ENCODE peak calls at places on chromosome 12, in ten cellular contexts. One of them, this sample, is unnamed.

GRCh38 chr12:6788972-6789905 is at the start of gene CD4:
- DNase-seq in stromal cell of bone marrow: no peak
- DNase-seq in OCI-M1: peak; percentile 72
- DNase-seq in NCI-H460: no peak
- DNase-seq in iris pigment epithelial cell: no peak
- DNase-seq in HuH-7: no peak
- DNase-seq in effector CD4-positive, alpha-beta T cell: peak; percentile 51
- DNase-seq in RKO: no peak
- DNase-seq in left ventricle myocardium superior: peak; percentile 77
- DNase-seq in naive thymus-derived CD8-positive, alpha-beta T cell: no peak
- DNase-seq in this sample: no peak

GRCh38 chr12:51390457-51391046 is 654 bp downstream of the GALNT6 start:
- DNase-seq in RKO: peak; percentile 89
- DNase-seq in iris pigment epithelial cell: no peak
- DNase-seq in left ventricle myocardium superior: no peak
- DNase-seq in stromal cell of bone marrow: no peak
- DNase-seq in OCI-M1: peak; percentile 76
- DNase-seq in HuH-7: no peak
- DNase-seq in naive thymus-derived CD8-positive, alpha-beta T cell: no peak
- DNase-seq in NCI-H460: no peak
- DNase-seq in effector CD4-positive, alpha-beta T cell: no peak
- DNase-seq in this sample: no peak

GRCh38 chr12:20376984-20377383 is 8.6 kb downstream of the PDE3A start:
- DNase-seq in RKO: peak; percentile 27
- DNase-seq in NCI-H460: no peak
- DNase-seq in stromal cell of bone marrow: no peak
- DNase-seq in effector CD4-positive, alpha-beta T cell: no peak
- DNase-seq in naive thymus-derived CD8-positive, alpha-beta T cell: no peak
- DNase-seq in OCI-M1: peak; percentile 72
- DNase-seq in HuH-7: no peak
- DNase-seq in left ventricle myocardium superior: no peak
- DNase-seq in iris pigment epithelial cell: peak; percentile 48
- DNase-seq in this sample: peak; percentile 17

GRCh38 chr12:41018010-41018409 is 170.1 kb upstream of the PDZRN4 start:
- DNase-seq in OCI-M1: no peak
- DNase-seq in RKO: no peak
- DNase-seq in stromal cell of bone marrow: no peak
- DNase-seq in naive thymus-derived CD8-positive, alpha-beta T cell: no peak
- DNase-seq in HuH-7: no peak
- DNase-seq in left ventricle myocardium superior: no peak
- DNase-seq in NCI-H460: no peak
- DNase-seq in iris pigment epithelial cell: no peak
- DNase-seq in effector CD4-positive, alpha-beta T cell: no peak
- DNase-seq in this sample: no peak

GRCh38 chr12:108616941-108617858 is 16.5 kb downstream of the SELPLG start:
- DNase-seq in NCI-H460: no peak
- DNase-seq in RKO: no peak
- DNase-seq in effector CD4-positive, alpha-beta T cell: peak; percentile 74
- DNase-seq in OCI-M1: no peak
- DNase-seq in HuH-7: no peak
- DNase-seq in left ventricle myocardium superior: no peak
- DNase-seq in stromal cell of bone marrow: no peak
- DNase-seq in iris pigment epithelial cell: peak; percentile 63
- DNase-seq in naive thymus-derived CD8-positive, alpha-beta T cell: peak; percentile 68
- DNase-seq in this sample: no peak

GRCh38 chr12:82880442-82880901 is 193.8 kb downstream of the TMTC2 start:
- DNase-seq in HuH-7: no peak
- DNase-seq in OCI-M1: no peak
- DNase-seq in stromal cell of bone marrow: no peak
- DNase-seq in left ventricle myocardium superior: no peak
- DNase-seq in RKO: no peak
- DNase-seq in effector CD4-positive, alpha-beta T cell: no peak
- DNase-seq in iris pigment epithelial cell: peak; percentile 27
- DNase-seq in naive thymus-derived CD8-positive, alpha-beta T cell: no peak
- DNase-seq in NCI-H460: no peak
- DNase-seq in this sample: no peak

GRCh38 chr12:55935742-55936151 is 4.8 kb downstream of the DGKA start:
- DNase-seq in left ventricle myocardium superior: peak; percentile 62
- DNase-seq in iris pigment epithelial cell: no peak
- DNase-seq in RKO: no peak
- DNase-seq in HuH-7: no peak
- DNase-seq in effector CD4-positive, alpha-beta T cell: no peak
- DNase-seq in stromal cell of bone marrow: no peak
- DNase-seq in OCI-M1: no peak
- DNase-seq in NCI-H460: no peak
- DNase-seq in naive thymus-derived CD8-positive, alpha-beta T cell: no peak
- DNase-seq in this sample: no peak

GRCh38 chr12:96352161-96352835 is 47.9 kb downstream of the CDK17 start:
- DNase-seq in naive thymus-derived CD8-positive, alpha-beta T cell: no peak
- DNase-seq in OCI-M1: no peak
- DNase-seq in left ventricle myocardium superior: no peak
- DNase-seq in HuH-7: no peak
- DNase-seq in stromal cell of bone marrow: no peak
- DNase-seq in RKO: no peak
- DNase-seq in effector CD4-positive, alpha-beta T cell: no peak
- DNase-seq in NCI-H460: no peak
- DNase-seq in iris pigment epithelial cell: no peak
- DNase-seq in this sample: no peak

GRCh38 chr12:31020385-31021166 is 53.1 kb upstream of the DDX11 start:
- DNase-seq in naive thymus-derived CD8-positive, alpha-beta T cell: peak; percentile 1
- DNase-seq in NCI-H460: no peak
- DNase-seq in OCI-M1: no peak
- DNase-seq in HuH-7: no peak
- DNase-seq in left ventricle myocardium superior: no peak
- DNase-seq in RKO: no peak
- DNase-seq in effector CD4-positive, alpha-beta T cell: no peak
- DNase-seq in iris pigment epithelial cell: no peak
- DNase-seq in stromal cell of bone marrow: no peak
- DNase-seq in this sample: no peak

GRCh38 chr12:56129210-56129691 is 1.2 kb downstream of the ESYT1 start:
- DNase-seq in NCI-H460: no peak
- DNase-seq in naive thymus-derived CD8-positive, alpha-beta T cell: peak; percentile 71
- DNase-seq in RKO: peak; percentile 77
- DNase-seq in stromal cell of bone marrow: no peak
- DNase-seq in effector CD4-positive, alpha-beta T cell: peak; percentile 63
- DNase-seq in OCI-M1: peak; percentile 87
- DNase-seq in HuH-7: no peak
- DNase-seq in left ventricle myocardium superior: peak; percentile 82
- DNase-seq in iris pigment epithelial cell: peak; percentile 41
- DNase-seq in this sample: peak; percentile 26

This sample was measured in HCEC 1CT.